ENCODE peak calls at places on chromosome 5, in eight cellular contexts. G, C, J, H, P, W, X and L are unnamed samples.

GRCh38 chr5:95446560-95447221 is 55.5 kb downstream of the FAM81B start:
- DNase-seq in H (no peak), X (no peak), G (no peak), W (no peak), P (peak; percentile 90), J (no peak), C (no peak), L (no peak)

GRCh38 chr5:168898261-168898911 is 319.2 kb upstream of the PANK3 start:
- DNase-seq in X (no peak), P (no peak), C (no peak), W (no peak), H (no peak), J (no peak), G (no peak), L (no peak)

GRCh38 chr5:115262066-115262404 is 642 bp downstream of the PGGT1B start:
- DNase-seq in H (no peak), P (no peak), C (no peak), W (peak; percentile 24), J (peak; percentile 5), X (no peak), G (no peak), L (no peak)

GRCh38 chr5:149618581-149619248 is 37.4 kb downstream of the ARHGEF37 start:
- DNase-seq in W (peak; percentile 68), H (no peak), P (no peak), J (peak; percentile 73), X (no peak), C (no peak), G (no peak), L (peak; percentile 49)

GRCh38 chr5:157283434-157283833 is 17.5 kb downstream of the CYFIP2 start:
- DNase-seq in P (no peak), H (no peak), C (no peak), J (no peak), G (no peak), W (no peak), X (no peak), L (no peak)

GRCh38 chr5:132746592-132747063 is 598 bp upstream of the CCNI2 start:
- DNase-seq in G (no peak), W (peak; percentile 70), H (no peak), X (no peak), P (peak; percentile 35), J (peak; percentile 71), C (no peak), L (no peak)

GRCh38 chr5:93421987-93422391 is 159.0 kb downstream of the NR2F1-AS1 start:
- DNase-seq in G (no peak), X (no peak), J (no peak), W (peak; percentile 51), H (no peak), C (no peak), P (no peak), L (no peak)

GRCh38 chr5:14581891-14582796 is 552 bp downstream of the OTULINL start:
- DNase-seq in G (peak; percentile 58), W (peak; percentile 82), H (peak; percentile 48), J (peak; percentile 73), P (no peak), C (peak; percentile 91), X (peak; percentile 43), L (no peak)

GRCh38 chr5:92695123-92696084 is 885.6 kb downstream of the NR2F1-AS1 start:
- DNase-seq in W (no peak), H (no peak), P (no peak), X (no peak), G (no peak), C (no peak), J (no peak), L (no peak)

GRCh38 chr5:116037236-116037822 is 5.1 kb downstream of the ARL14EPL start:
- DNase-seq in P (no peak), X (no peak), H (no peak), W (no peak), C (no peak), J (peak; percentile 12), G (no peak), L (no peak)

GRCh38 chr5:179224741-179225140 is 120.5 kb downstream of the ADAMTS2 start:
- DNase-seq in X (no peak), G (no peak), H (no peak), P (no peak), C (no peak), W (no peak), J (no peak), L (no peak)

GRCh38 chr5:38468202-38468656 is 88.2 kb downstream of the LIFR start:
- DNase-seq in W (no peak), X (peak; percentile 78), P (peak; percentile 86), H (no peak), G (peak; percentile 74), J (peak; percentile 74), C (no peak), L (no peak)

GRCh38 chr5:14491505-14491904 is 90.1 kb upstream of the OTULINL start:
- DNase-seq in G (no peak), P (no peak), J (no peak), C (no peak), W (no peak), X (peak; percentile 42), H (no peak), L (no peak)

GRCh38 chr5:153901449-153901848 is 137.3 kb downstream of the FAM114A2 start:
- DNase-seq in X (no peak), W (no peak), H (no peak), J (no peak), P (no peak), G (no peak), C (no peak), L (no peak)

GRCh38 chr5:148805323-148806290 is 20.8 kb upstream of the ADRB2 start:
- DNase-seq in G (no peak), X (peak; percentile 22), C (no peak), W (no peak), P (no peak), J (no peak), H (peak; percentile 66), L (no peak)

GRCh38 chr5:17411436-17411835 is 86.6 kb upstream of the TAF11L2 start:
- DNase-seq in J (no peak), W (no peak), P (no peak), C (no peak), X (no peak), H (no peak), G (no peak), L (no peak)

GRCh38 chr5:177427919-177428573 is 1.6 kb downstream of the GRK6 start:
- DNase-seq in X (no peak), W (no peak), J (no peak), C (no peak), P (no peak), G (no peak), H (no peak), L (no peak)

DNA sequence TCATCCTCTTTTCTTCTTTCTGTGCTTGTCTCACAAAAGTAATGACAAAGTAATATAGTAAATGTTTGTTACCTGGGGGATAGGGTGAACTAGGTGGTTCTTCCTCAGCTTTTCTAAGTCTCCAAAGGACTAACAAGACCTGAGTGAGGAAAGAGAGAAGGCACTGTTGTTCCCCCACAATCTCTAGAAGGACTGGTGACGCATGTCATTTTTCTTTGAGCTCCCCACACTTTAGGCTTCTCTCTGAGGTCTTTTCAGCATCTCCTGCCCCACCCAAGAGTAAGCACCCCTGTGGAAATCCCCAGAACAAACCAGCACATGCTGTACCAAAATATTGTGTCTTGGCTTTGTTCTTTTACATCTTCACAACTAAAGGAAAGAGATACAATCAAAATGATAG is 2.4 kb upstream of the IL7R start:
- DNase-seq in C (no peak), G (no peak), W (no peak), J (no peak), X (no peak), P (no peak), H (no peak), L (no peak)
- H3K4me3 ChIP-seq in C (no peak overlapping the region), G (no peak overlapping the region), W (no peak overlapping the region), J (no peak overlapping the region), X (no peak overlapping the region), P (no peak overlapping the region), H (no peak overlapping the region), L (no peak overlapping the region)

DNA sequence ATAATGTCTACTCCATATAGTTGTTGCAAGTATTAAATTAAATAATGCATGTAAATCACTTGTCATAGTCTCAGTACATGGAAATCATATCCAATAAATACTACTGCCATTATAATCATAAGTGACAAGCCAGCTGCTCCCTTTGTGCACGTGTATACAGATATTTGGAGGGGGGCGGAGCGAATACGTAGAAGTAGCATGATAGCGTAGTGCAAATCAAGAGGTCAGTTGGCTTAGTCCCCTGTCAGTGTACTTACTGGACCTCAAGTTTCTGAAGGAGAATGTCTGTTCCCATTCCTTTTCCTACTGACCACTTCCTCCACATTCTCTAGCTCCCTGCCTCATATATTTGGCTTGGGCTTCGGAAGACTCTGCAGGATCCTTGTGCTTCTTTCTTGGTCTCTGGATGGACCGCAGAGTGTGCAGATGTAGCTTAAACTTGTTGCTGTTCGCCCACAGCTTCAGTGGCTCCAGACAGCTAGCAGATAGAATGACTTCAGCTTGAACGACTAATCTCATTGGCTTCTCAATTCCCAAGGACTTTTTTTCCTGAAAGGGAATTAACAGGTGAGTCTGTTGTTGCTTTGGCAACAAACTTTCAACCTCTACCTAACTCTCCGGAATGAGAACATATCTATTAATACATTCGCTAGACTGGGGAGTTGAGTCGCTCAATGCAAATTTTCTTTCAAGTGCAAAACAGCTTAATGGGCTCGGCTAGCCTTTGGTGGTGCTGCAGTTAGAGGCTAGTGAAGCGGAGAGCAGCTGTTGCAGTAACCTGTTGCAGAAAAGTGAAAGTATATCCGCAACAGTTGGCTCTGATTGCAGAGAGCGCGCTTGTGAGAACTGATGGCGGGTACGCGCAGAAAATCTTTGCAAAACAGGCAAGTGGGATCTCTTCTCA is at the start of gene PCDHB1:
- DNase-seq in X (no peak), H (no peak), G (no peak), W (peak; percentile 47), J (no peak), C (no peak), P (no peak), L (peak; percentile 17)
- H3K4me3 ChIP-seq in X (peak within 1 kb of the TSS; percentile 66), H (peak within 1 kb of the TSS; percentile 62), G (peak within 1 kb of the TSS; percentile 30), W (peak within 1 kb of the TSS; percentile 51), J (peak within 1 kb of the TSS; percentile 42), C (peak within 1 kb of the TSS; percentile 58), P (peak within 1 kb of the TSS; percentile 11), L (peak within 1 kb of the TSS; percentile 75)

GRCh38 chr5:33854733-33855151 is 37.0 kb downstream of the ADAMTS12 start:
- DNase-seq in X (no peak), W (peak; percentile 73), J (no peak), H (no peak), C (no peak), P (peak; percentile 88), G (no peak), L (peak; percentile 58)

GRCh38 chr5:33852327-33852726 is 39.5 kb downstream of the ADAMTS12 start:
- DNase-seq in H (no peak), X (no peak), G (no peak), P (no peak), J (no peak), C (no peak), W (no peak), L (no peak)

GRCh38 chr5:33857037-33857436 is 34.8 kb downstream of the ADAMTS12 start:
- DNase-seq in J (no peak), C (no peak), H (no peak), G (no peak), P (no peak), W (no peak), X (no peak), L (no peak)

GRCh38 chr5:33852837-33853236 is 39.0 kb downstream of the ADAMTS12 start:
- DNase-seq in J (no peak), G (no peak), W (no peak), X (no peak), H (no peak), P (no peak), C (peak; percentile 19), L (no peak)

GRCh38 chr5:33855396-33855795 is 36.4 kb downstream of the ADAMTS12 start:
- DNase-seq in J (no peak), P (no peak), W (no peak), X (no peak), C (no peak), G (no peak), H (no peak), L (no peak)
- H3K4me3 ChIP-seq in J (no peak overlapping the region), P (no peak overlapping the region), W (no peak overlapping the region), X (no peak overlapping the region), C (no peak overlapping the region), G (no peak overlapping the region), H (no peak overlapping the region), L (no peak overlapping the region)

GRCh38 chr5:135543151-135543818 is 7.5 kb upstream of the NEUROG1 start:
- DNase-seq in C (no peak), P (no peak), X (no peak), G (no peak), J (no peak), H (no peak), W (peak; percentile 78), L (peak; percentile 44)
- H3K4me3 ChIP-seq in C (peak overlapping the region; percentile 46), P (no peak overlapping the region), X (peak overlapping the region; percentile 57), G (peak overlapping the region; percentile 21), J (peak overlapping the region; percentile 42), H (peak overlapping the region; percentile 64), W (peak overlapping the region; percentile 27), L (no peak overlapping the region)